ENCODE peak calls at places on chromosomes 4 and X, in five cellular contexts. O is NCI-H510A; B is T-helper 2 cell; Z is tibial artery; Y is stimulated activated CD4-positive, alpha-beta T cell treated with anti-CD3 and anti-CD28 coated beads, Interleukin-15, amount 100 ng/mL, for 1 hour. C is an unnamed sample.

GRCh38 chr4:151885123-151885522 is 124.3 kb upstream of the GATB start:
- DNase-seq in Z (no peak), Y (no peak), O (no peak), B (no peak), C (no peak)

GRCh38 chr4:86450189-86450588 is 90.3 kb upstream of the MAPK10 start:
- DNase-seq in Y (no peak), B (no peak), Z (no peak), O (no peak), C (no peak)

GRCh38 chr4:173009129-173009823 is 159.3 kb upstream of the GALNT7 start:
- DNase-seq in O (no peak), Y (no peak), Z (no peak), B (no peak), C (no peak)

GRCh38 chr4:2472187-2472586 is 3.3 kb downstream of the RNF4 start:
- DNase-seq in Z (no peak), Y (no peak), O (no peak), B (no peak), C (no peak)

GRCh38 chrX:84168095-84168494 is 19.9 kb downstream of the RPS6KA6 start:
- DNase-seq in Y (no peak), Z (no peak), O (no peak), B (no peak), C (no peak)

GRCh38 chr4:46820154-46820553 is 88.9 kb downstream of the COX7B2 start:
- DNase-seq in Z (no peak), Y (no peak), O (no peak), B (no peak), C (no peak)

GRCh38 chrX:98057176-98057575 is 1173.5 kb downstream of the RPA4 start:
- DNase-seq in B (no peak), Y (no peak), Z (no peak), O (no peak), C (no peak)

GRCh38 chrX:129932792-129933321 is 26.9 kb downstream of the UTP14A start:
- DNase-seq in B (no peak), O (no peak), Z (peak; percentile 69), Y (no peak), C (no peak)

GRCh38 chr4:119696963-119697362 is 68.4 kb upstream of the PDE5A start:
- DNase-seq in O (no peak), Z (no peak), B (no peak), Y (no peak), C (no peak)